ENCODE peak calls at places on chromosomes 16 and 17, in five cellular contexts. I is GM23338, B is K562, V is spleen, T is breast epithelium. U is an unnamed sample.

GRCh38 chr17:11240841-11241610 is at the start of gene SHISA6:
- DNase-seq in I (peak), B (no peak), V (no peak), T (no peak), U (no peak)

GRCh38 chr16:13798211-13798610 is 121.7 kb upstream of the ERCC4 start:
- DNase-seq in I (no peak), B (no peak), V (no peak), T (no peak), U (no peak)

GRCh38 chr17:64103751-64104364 is 26.1 kb downstream of the ERN1 start:
- DNase-seq in I (no peak), B (no peak), V (no peak), T (no peak), U (no peak)

GRCh38 chr17:12395733-12396354 is 269.8 kb upstream of the MYOCD start:
- DNase-seq in I (peak), B (peak), V (no peak), T (no peak), U (peak)

GRCh38 chr16:67183627-67184452 is at the start of gene MATCAP1:
- DNase-seq in I (peak), B (peak), V (peak), T (peak), U (peak)

GRCh38 chr17:70629902-70630301 is 460.6 kb downstream of the KCNJ2 start:
- DNase-seq in I (no peak), B (no peak), V (no peak), T (no peak), U (no peak)

GRCh38 chr17:7261377-7262191 is 694 bp downstream of the CLDN7 start:
- DNase-seq in I (peak), B (no peak), V (peak), T (no peak), U (no peak)

GRCh38 chr17:8162232-8162996 is at the start of gene VAMP2:
- DNase-seq in I (peak), B (no peak), V (peak), T (peak), U (peak)

GRCh38 chr16:11980167-11980844 is 3.8 kb downstream of the SNX29 start:
- DNase-seq in I (no peak), B (no peak), V (no peak), T (no peak), U (no peak)
- TF ChIP-seq POLR2AphosphoS5 in I (no peak), B (no peak), V (no peak), T (no peak), U (no peak)

GRCh38 chr16:27284865-27285675 is 16.5 kb upstream of the NSMCE1 start:
- DNase-seq in I (no peak), B (no peak), V (no peak), T (no peak), U (no peak)
- H3K27ac ChIP-seq in I (no peak), B (no peak), V (no peak), T (no peak), U (no peak)

GRCh38 chr16:11603331-11603750 is 16.6 kb upstream of the LITAF start:
- DNase-seq in I (no peak), B (no peak), V (peak), T (no peak), U (no peak)

GRCh38 chr16:11601911-11602310 is 15.2 kb upstream of the LITAF start:
- DNase-seq in I (no peak), B (no peak), V (peak), T (no peak), U (no peak)

GRCh38 chr16:11602321-11602720 is 15.6 kb upstream of the LITAF start:
- DNase-seq in I (no peak), B (no peak), V (no peak), T (no peak), U (no peak)

GRCh38 chr16:11604783-11605563 is 18.3 kb upstream of the LITAF start:
- DNase-seq in I (no peak), B (no peak), V (peak), T (no peak), U (no peak)

DNA sequence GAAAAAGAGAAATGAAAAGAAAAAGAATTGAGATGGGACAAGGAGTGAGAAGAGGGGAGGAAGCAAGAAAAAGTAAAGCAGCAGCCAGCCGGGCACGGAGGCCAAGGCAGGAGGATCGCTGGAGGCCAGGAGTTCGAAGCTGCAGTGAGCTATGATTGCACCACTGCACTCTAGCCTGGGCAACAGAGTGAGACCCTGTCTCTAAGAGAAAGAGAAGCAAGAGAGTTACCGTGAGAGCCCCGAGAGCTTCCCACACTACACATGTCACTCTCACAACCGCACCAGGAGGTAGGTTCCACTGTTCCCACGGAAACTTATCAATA is 18.8 kb upstream of the LITAF start:
- DNase-seq in I (no peak), B (no peak), V (peak), T (no peak), U (no peak)
- TF ChIP-seq POLR2AphosphoS5 in I (no peak), B (no peak), V (no peak), T (no peak), U (no peak)

GRCh38 chr17:73261617-73261951 is at the start of gene CPSF4L:
- DNase-seq in I (no peak), B (no peak), V (peak), T (no peak), U (no peak)
- H3K27ac ChIP-seq in I (peak), B (no peak), V (peak), T (peak), U (peak)

U was measured in stomach.